ENCODE peak calls at places on chromosomes 16 and 17, in seven cellular contexts. One of them, this sample, is unnamed.

GRCh38 chr17:61587242-61587641 is 3.8 kb downstream of the NACA2 start:
- DNase-seq in effector CD4-positive, alpha-beta T cell: no peak
- DNase-seq in activated T-cell treated with anti-CD3 and anti-CD28 coated beads for 1 hour: no peak
- DNase-seq in fibroblast of pulmonary artery: no peak
- DNase-seq in GM10248: no peak
- DNase-seq in CD4-positive, alpha-beta T cell: no peak
- DNase-seq in stimulated activated CD4-positive, alpha-beta T cell treated with anti-CD3 and anti-CD28 coated beads, Interleukin-15, amount 100 ng/mL, for 24 hours: no peak
- DNase-seq in this sample: no peak

GRCh38 chr17:8713878-8714277 is 30.8 kb downstream of the CCDC42 start:
- DNase-seq in CD4-positive, alpha-beta T cell: no peak
- DNase-seq in GM10248: no peak
- DNase-seq in activated T-cell treated with anti-CD3 and anti-CD28 coated beads for 1 hour: no peak
- DNase-seq in effector CD4-positive, alpha-beta T cell: no peak
- DNase-seq in fibroblast of pulmonary artery: no peak
- DNase-seq in stimulated activated CD4-positive, alpha-beta T cell treated with anti-CD3 and anti-CD28 coated beads, Interleukin-15, amount 100 ng/mL, for 24 hours: no peak
- DNase-seq in this sample: peak

GRCh38 chr16:5377280-5377898 is 279.8 kb upstream of the EEF2KMT start:
- DNase-seq in activated T-cell treated with anti-CD3 and anti-CD28 coated beads for 1 hour: no peak
- DNase-seq in stimulated activated CD4-positive, alpha-beta T cell treated with anti-CD3 and anti-CD28 coated beads, Interleukin-15, amount 100 ng/mL, for 24 hours: no peak
- DNase-seq in CD4-positive, alpha-beta T cell: no peak
- DNase-seq in effector CD4-positive, alpha-beta T cell: no peak
- DNase-seq in fibroblast of pulmonary artery: no peak
- DNase-seq in GM10248: no peak
- DNase-seq in this sample: no peak

GRCh38 chr16:64626771-64627170 is 495.1 kb downstream of the CDH11 start:
- DNase-seq in effector CD4-positive, alpha-beta T cell: no peak
- DNase-seq in stimulated activated CD4-positive, alpha-beta T cell treated with anti-CD3 and anti-CD28 coated beads, Interleukin-15, amount 100 ng/mL, for 24 hours: no peak
- DNase-seq in activated T-cell treated with anti-CD3 and anti-CD28 coated beads for 1 hour: no peak
- DNase-seq in fibroblast of pulmonary artery: no peak
- DNase-seq in GM10248: no peak
- DNase-seq in CD4-positive, alpha-beta T cell: no peak
- DNase-seq in this sample: peak

GRCh38 chr17:41360291-41360995 is 9.2 kb downstream of the KRT33B start:
- DNase-seq in GM10248: no peak
- DNase-seq in effector CD4-positive, alpha-beta T cell: no peak
- DNase-seq in stimulated activated CD4-positive, alpha-beta T cell treated with anti-CD3 and anti-CD28 coated beads, Interleukin-15, amount 100 ng/mL, for 24 hours: no peak
- DNase-seq in activated T-cell treated with anti-CD3 and anti-CD28 coated beads for 1 hour: no peak
- DNase-seq in CD4-positive, alpha-beta T cell: no peak
- DNase-seq in fibroblast of pulmonary artery: peak
- DNase-seq in this sample: peak

GRCh38 chr17:29133146-29133713 is 47.0 kb downstream of the MYO18A start:
- DNase-seq in fibroblast of pulmonary artery: peak
- DNase-seq in effector CD4-positive, alpha-beta T cell: no peak
- DNase-seq in stimulated activated CD4-positive, alpha-beta T cell treated with anti-CD3 and anti-CD28 coated beads, Interleukin-15, amount 100 ng/mL, for 24 hours: no peak
- DNase-seq in activated T-cell treated with anti-CD3 and anti-CD28 coated beads for 1 hour: no peak
- DNase-seq in CD4-positive, alpha-beta T cell: no peak
- DNase-seq in GM10248: no peak
- DNase-seq in this sample: peak

GRCh38 chr16:27600386-27600785 is 50.4 kb downstream of the KATNIP start:
- DNase-seq in effector CD4-positive, alpha-beta T cell: no peak
- DNase-seq in GM10248: no peak
- DNase-seq in fibroblast of pulmonary artery: no peak
- DNase-seq in CD4-positive, alpha-beta T cell: no peak
- DNase-seq in activated T-cell treated with anti-CD3 and anti-CD28 coated beads for 1 hour: no peak
- DNase-seq in stimulated activated CD4-positive, alpha-beta T cell treated with anti-CD3 and anti-CD28 coated beads, Interleukin-15, amount 100 ng/mL, for 24 hours: no peak
- DNase-seq in this sample: peak

GRCh38 chr17:58335779-58336455 is 7.3 kb upstream of the TSPOAP1 start:
- DNase-seq in fibroblast of pulmonary artery: no peak
- DNase-seq in effector CD4-positive, alpha-beta T cell: peak
- DNase-seq in stimulated activated CD4-positive, alpha-beta T cell treated with anti-CD3 and anti-CD28 coated beads, Interleukin-15, amount 100 ng/mL, for 24 hours: peak
- DNase-seq in activated T-cell treated with anti-CD3 and anti-CD28 coated beads for 1 hour: peak
- DNase-seq in CD4-positive, alpha-beta T cell: peak
- DNase-seq in GM10248: peak
- DNase-seq in this sample: peak

GRCh38 chr17:17763734-17764133 is 73.1 kb downstream of the SREBF1 start:
- DNase-seq in activated T-cell treated with anti-CD3 and anti-CD28 coated beads for 1 hour: no peak
- DNase-seq in CD4-positive, alpha-beta T cell: no peak
- DNase-seq in stimulated activated CD4-positive, alpha-beta T cell treated with anti-CD3 and anti-CD28 coated beads, Interleukin-15, amount 100 ng/mL, for 24 hours: no peak
- DNase-seq in fibroblast of pulmonary artery: no peak
- DNase-seq in GM10248: no peak
- DNase-seq in effector CD4-positive, alpha-beta T cell: no peak
- DNase-seq in this sample: no peak

GRCh38 chr17:76561332-76561731 is 21.5 kb downstream of the PRCD start:
- DNase-seq in activated T-cell treated with anti-CD3 and anti-CD28 coated beads for 1 hour: no peak
- DNase-seq in effector CD4-positive, alpha-beta T cell: peak
- DNase-seq in GM10248: no peak
- DNase-seq in CD4-positive, alpha-beta T cell: no peak
- DNase-seq in stimulated activated CD4-positive, alpha-beta T cell treated with anti-CD3 and anti-CD28 coated beads, Interleukin-15, amount 100 ng/mL, for 24 hours: no peak
- DNase-seq in fibroblast of pulmonary artery: no peak
- DNase-seq in this sample: peak

GRCh38 chr16:19654147-19654546 is 63.9 kb downstream of the KNOP1 start:
- DNase-seq in CD4-positive, alpha-beta T cell: no peak
- DNase-seq in fibroblast of pulmonary artery: no peak
- DNase-seq in effector CD4-positive, alpha-beta T cell: no peak
- DNase-seq in GM10248: no peak
- DNase-seq in stimulated activated CD4-positive, alpha-beta T cell treated with anti-CD3 and anti-CD28 coated beads, Interleukin-15, amount 100 ng/mL, for 24 hours: no peak
- DNase-seq in activated T-cell treated with anti-CD3 and anti-CD28 coated beads for 1 hour: no peak
- DNase-seq in this sample: no peak

GRCh38 chr17:40922239-40922638 is 15.2 kb downstream of the KRT23 start:
- DNase-seq in activated T-cell treated with anti-CD3 and anti-CD28 coated beads for 1 hour: no peak
- DNase-seq in effector CD4-positive, alpha-beta T cell: no peak
- DNase-seq in GM10248: no peak
- DNase-seq in fibroblast of pulmonary artery: peak
- DNase-seq in stimulated activated CD4-positive, alpha-beta T cell treated with anti-CD3 and anti-CD28 coated beads, Interleukin-15, amount 100 ng/mL, for 24 hours: no peak
- DNase-seq in CD4-positive, alpha-beta T cell: no peak
- DNase-seq in this sample: peak

GRCh38 chr16:55466209-55466608 is 12.8 kb upstream of the MMP2 start:
- DNase-seq in activated T-cell treated with anti-CD3 and anti-CD28 coated beads for 1 hour: no peak
- DNase-seq in stimulated activated CD4-positive, alpha-beta T cell treated with anti-CD3 and anti-CD28 coated beads, Interleukin-15, amount 100 ng/mL, for 24 hours: no peak
- DNase-seq in fibroblast of pulmonary artery: no peak
- DNase-seq in GM10248: no peak
- DNase-seq in effector CD4-positive, alpha-beta T cell: no peak
- DNase-seq in CD4-positive, alpha-beta T cell: no peak
- DNase-seq in this sample: no peak

GRCh38 chr17:50218771-50219315 is 17.4 kb upstream of the COL1A1 start:
- DNase-seq in CD4-positive, alpha-beta T cell: no peak
- DNase-seq in activated T-cell treated with anti-CD3 and anti-CD28 coated beads for 1 hour: no peak
- DNase-seq in fibroblast of pulmonary artery: peak
- DNase-seq in effector CD4-positive, alpha-beta T cell: no peak
- DNase-seq in stimulated activated CD4-positive, alpha-beta T cell treated with anti-CD3 and anti-CD28 coated beads, Interleukin-15, amount 100 ng/mL, for 24 hours: no peak
- DNase-seq in GM10248: peak
- DNase-seq in this sample: peak

GRCh38 chr16:48184681-48185080 is 28.9 kb upstream of the ABCC12 start:
- DNase-seq in effector CD4-positive, alpha-beta T cell: no peak
- DNase-seq in stimulated activated CD4-positive, alpha-beta T cell treated with anti-CD3 and anti-CD28 coated beads, Interleukin-15, amount 100 ng/mL, for 24 hours: no peak
- DNase-seq in CD4-positive, alpha-beta T cell: no peak
- DNase-seq in activated T-cell treated with anti-CD3 and anti-CD28 coated beads for 1 hour: no peak
- DNase-seq in fibroblast of pulmonary artery: no peak
- DNase-seq in GM10248: no peak
- DNase-seq in this sample: no peak

GRCh38 chr16:53881371-53881770 is 177.4 kb downstream of the FTO start:
- DNase-seq in activated T-cell treated with anti-CD3 and anti-CD28 coated beads for 1 hour: no peak
- DNase-seq in fibroblast of pulmonary artery: peak
- DNase-seq in stimulated activated CD4-positive, alpha-beta T cell treated with anti-CD3 and anti-CD28 coated beads, Interleukin-15, amount 100 ng/mL, for 24 hours: no peak
- DNase-seq in effector CD4-positive, alpha-beta T cell: no peak
- DNase-seq in CD4-positive, alpha-beta T cell: no peak
- DNase-seq in GM10248: no peak
- DNase-seq in this sample: peak

GRCh38 chr16:86891121-86891520 is 312.8 kb downstream of the FOXL1 start:
- DNase-seq in activated T-cell treated with anti-CD3 and anti-CD28 coated beads for 1 hour: no peak
- DNase-seq in fibroblast of pulmonary artery: no peak
- DNase-seq in GM10248: no peak
- DNase-seq in effector CD4-positive, alpha-beta T cell: no peak
- DNase-seq in CD4-positive, alpha-beta T cell: no peak
- DNase-seq in stimulated activated CD4-positive, alpha-beta T cell treated with anti-CD3 and anti-CD28 coated beads, Interleukin-15, amount 100 ng/mL, for 24 hours: no peak
- DNase-seq in this sample: no peak

GRCh38 chr17:58630883-58631522 is 60.8 kb downstream of the TEX14 start:
- DNase-seq in activated T-cell treated with anti-CD3 and anti-CD28 coated beads for 1 hour: no peak
- DNase-seq in effector CD4-positive, alpha-beta T cell: no peak
- DNase-seq in CD4-positive, alpha-beta T cell: no peak
- DNase-seq in stimulated activated CD4-positive, alpha-beta T cell treated with anti-CD3 and anti-CD28 coated beads, Interleukin-15, amount 100 ng/mL, for 24 hours: peak
- DNase-seq in fibroblast of pulmonary artery: no peak
- DNase-seq in GM10248: no peak
- DNase-seq in this sample: no peak

GRCh38 chr17:63437287-63438091 is 8.6 kb downstream of the CYB561 start:
- DNase-seq in stimulated activated CD4-positive, alpha-beta T cell treated with anti-CD3 and anti-CD28 coated beads, Interleukin-15, amount 100 ng/mL, for 24 hours: no peak
- DNase-seq in activated T-cell treated with anti-CD3 and anti-CD28 coated beads for 1 hour: no peak
- DNase-seq in CD4-positive, alpha-beta T cell: no peak
- DNase-seq in effector CD4-positive, alpha-beta T cell: no peak
- DNase-seq in fibroblast of pulmonary artery: no peak
- DNase-seq in GM10248: no peak
- DNase-seq in this sample: no peak

GRCh38 chr17:27588354-27588753 is 42.6 kb upstream of the LGALS9 start:
- DNase-seq in GM10248: no peak
- DNase-seq in effector CD4-positive, alpha-beta T cell: no peak
- DNase-seq in stimulated activated CD4-positive, alpha-beta T cell treated with anti-CD3 and anti-CD28 coated beads, Interleukin-15, amount 100 ng/mL, for 24 hours: no peak
- DNase-seq in CD4-positive, alpha-beta T cell: no peak
- DNase-seq in fibroblast of pulmonary artery: no peak
- DNase-seq in activated T-cell treated with anti-CD3 and anti-CD28 coated beads for 1 hour: no peak
- DNase-seq in this sample: no peak

GRCh38 chr16:10923650-10924214 is 18.5 kb downstream of the DEXI start:
- DNase-seq in stimulated activated CD4-positive, alpha-beta T cell treated with anti-CD3 and anti-CD28 coated beads, Interleukin-15, amount 100 ng/mL, for 24 hours: no peak
- DNase-seq in activated T-cell treated with anti-CD3 and anti-CD28 coated beads for 1 hour: no peak
- DNase-seq in fibroblast of pulmonary artery: no peak
- DNase-seq in GM10248: no peak
- DNase-seq in effector CD4-positive, alpha-beta T cell: no peak
- DNase-seq in CD4-positive, alpha-beta T cell: no peak
- DNase-seq in this sample: no peak

GRCh38 chr17:58330997-58331814 is 2.6 kb upstream of the TSPOAP1 start:
- DNase-seq in effector CD4-positive, alpha-beta T cell: peak
- DNase-seq in fibroblast of pulmonary artery: no peak
- DNase-seq in activated T-cell treated with anti-CD3 and anti-CD28 coated beads for 1 hour: peak
- DNase-seq in CD4-positive, alpha-beta T cell: peak
- DNase-seq in GM10248: no peak
- DNase-seq in stimulated activated CD4-positive, alpha-beta T cell treated with anti-CD3 and anti-CD28 coated beads, Interleukin-15, amount 100 ng/mL, for 24 hours: peak
- DNase-seq in this sample: peak

GRCh38 chr16:27311897-27312303 is 1.9 kb upstream of the IL4R start:
- DNase-seq in CD4-positive, alpha-beta T cell: no peak
- DNase-seq in effector CD4-positive, alpha-beta T cell: no peak
- DNase-seq in fibroblast of pulmonary artery: no peak
- DNase-seq in GM10248: no peak
- DNase-seq in stimulated activated CD4-positive, alpha-beta T cell treated with anti-CD3 and anti-CD28 coated beads, Interleukin-15, amount 100 ng/mL, for 24 hours: no peak
- DNase-seq in activated T-cell treated with anti-CD3 and anti-CD28 coated beads for 1 hour: no peak
- DNase-seq in this sample: no peak

GRCh38 chr17:7367918-7368596 is 12.8 kb upstream of the TNK1 start:
- DNase-seq in stimulated activated CD4-positive, alpha-beta T cell treated with anti-CD3 and anti-CD28 coated beads, Interleukin-15, amount 100 ng/mL, for 24 hours: no peak
- DNase-seq in activated T-cell treated with anti-CD3 and anti-CD28 coated beads for 1 hour: no peak
- DNase-seq in CD4-positive, alpha-beta T cell: no peak
- DNase-seq in effector CD4-positive, alpha-beta T cell: no peak
- DNase-seq in fibroblast of pulmonary artery: no peak
- DNase-seq in GM10248: no peak
- DNase-seq in this sample: no peak

GRCh38 chr17:1122681-1123396 is 56.9 kb downstream of the ABR start:
- DNase-seq in stimulated activated CD4-positive, alpha-beta T cell treated with anti-CD3 and anti-CD28 coated beads, Interleukin-15, amount 100 ng/mL, for 24 hours: peak
- DNase-seq in CD4-positive, alpha-beta T cell: peak
- DNase-seq in fibroblast of pulmonary artery: peak
- DNase-seq in activated T-cell treated with anti-CD3 and anti-CD28 coated beads for 1 hour: peak
- DNase-seq in effector CD4-positive, alpha-beta T cell: peak
- DNase-seq in GM10248: peak
- DNase-seq in this sample: peak

GRCh38 chr17:45812102-45812501 is 28.0 kb downstream of the CRHR1 start:
- DNase-seq in fibroblast of pulmonary artery: peak
- DNase-seq in effector CD4-positive, alpha-beta T cell: no peak
- DNase-seq in GM10248: no peak
- DNase-seq in activated T-cell treated with anti-CD3 and anti-CD28 coated beads for 1 hour: no peak
- DNase-seq in stimulated activated CD4-positive, alpha-beta T cell treated with anti-CD3 and anti-CD28 coated beads, Interleukin-15, amount 100 ng/mL, for 24 hours: no peak
- DNase-seq in CD4-positive, alpha-beta T cell: no peak
- DNase-seq in this sample: peak

GRCh38 chr17:1577186-1577585 is 14.6 kb upstream of the PITPNA start:
- DNase-seq in effector CD4-positive, alpha-beta T cell: no peak
- DNase-seq in activated T-cell treated with anti-CD3 and anti-CD28 coated beads for 1 hour: no peak
- DNase-seq in GM10248: peak
- DNase-seq in stimulated activated CD4-positive, alpha-beta T cell treated with anti-CD3 and anti-CD28 coated beads, Interleukin-15, amount 100 ng/mL, for 24 hours: no peak
- DNase-seq in fibroblast of pulmonary artery: peak
- DNase-seq in CD4-positive, alpha-beta T cell: no peak
- DNase-seq in this sample: peak

GRCh38 chr17:1870592-1870991 is 40.8 kb downstream of the RPA1 start:
- DNase-seq in stimulated activated CD4-positive, alpha-beta T cell treated with anti-CD3 and anti-CD28 coated beads, Interleukin-15, amount 100 ng/mL, for 24 hours: no peak
- DNase-seq in fibroblast of pulmonary artery: no peak
- DNase-seq in CD4-positive, alpha-beta T cell: no peak
- DNase-seq in GM10248: no peak
- DNase-seq in effector CD4-positive, alpha-beta T cell: no peak
- DNase-seq in activated T-cell treated with anti-CD3 and anti-CD28 coated beads for 1 hour: no peak
- DNase-seq in this sample: no peak

GRCh38 chr16:46568472-46569230 is 52.5 kb downstream of the SHCBP1 start:
- DNase-seq in fibroblast of pulmonary artery: no peak
- DNase-seq in activated T-cell treated with anti-CD3 and anti-CD28 coated beads for 1 hour: no peak
- DNase-seq in CD4-positive, alpha-beta T cell: no peak
- DNase-seq in GM10248: no peak
- DNase-seq in effector CD4-positive, alpha-beta T cell: no peak
- DNase-seq in stimulated activated CD4-positive, alpha-beta T cell treated with anti-CD3 and anti-CD28 coated beads, Interleukin-15, amount 100 ng/mL, for 24 hours: no peak
- DNase-seq in this sample: no peak

GRCh38 chr16:50323335-50324011 is 45.3 kb downstream of the BRD7 start:
- DNase-seq in effector CD4-positive, alpha-beta T cell: no peak
- DNase-seq in GM10248: no peak
- DNase-seq in fibroblast of pulmonary artery: peak
- DNase-seq in CD4-positive, alpha-beta T cell: no peak
- DNase-seq in activated T-cell treated with anti-CD3 and anti-CD28 coated beads for 1 hour: no peak
- DNase-seq in stimulated activated CD4-positive, alpha-beta T cell treated with anti-CD3 and anti-CD28 coated beads, Interleukin-15, amount 100 ng/mL, for 24 hours: no peak
- DNase-seq in this sample: peak

GRCh38 chr17:76982408-76983074 is 114.3 kb downstream of the MGAT5B start:
- DNase-seq in activated T-cell treated with anti-CD3 and anti-CD28 coated beads for 1 hour: peak
- DNase-seq in effector CD4-positive, alpha-beta T cell: no peak
- DNase-seq in fibroblast of pulmonary artery: no peak
- DNase-seq in GM10248: no peak
- DNase-seq in stimulated activated CD4-positive, alpha-beta T cell treated with anti-CD3 and anti-CD28 coated beads, Interleukin-15, amount 100 ng/mL, for 24 hours: no peak
- DNase-seq in CD4-positive, alpha-beta T cell: peak
- DNase-seq in this sample: no peak

GRCh38 chr17:17819561-17819995 is 17.2 kb downstream of the SREBF1 start:
- DNase-seq in fibroblast of pulmonary artery: peak
- DNase-seq in CD4-positive, alpha-beta T cell: peak
- DNase-seq in activated T-cell treated with anti-CD3 and anti-CD28 coated beads for 1 hour: peak
- DNase-seq in stimulated activated CD4-positive, alpha-beta T cell treated with anti-CD3 and anti-CD28 coated beads, Interleukin-15, amount 100 ng/mL, for 24 hours: peak
- DNase-seq in effector CD4-positive, alpha-beta T cell: peak
- DNase-seq in GM10248: peak
- DNase-seq in this sample: peak

GRCh38 chr16:85673529-85674417 is 15.0 kb downstream of the GINS2 start:
- DNase-seq in activated T-cell treated with anti-CD3 and anti-CD28 coated beads for 1 hour: no peak
- DNase-seq in fibroblast of pulmonary artery: peak
- DNase-seq in effector CD4-positive, alpha-beta T cell: no peak
- DNase-seq in stimulated activated CD4-positive, alpha-beta T cell treated with anti-CD3 and anti-CD28 coated beads, Interleukin-15, amount 100 ng/mL, for 24 hours: no peak
- DNase-seq in CD4-positive, alpha-beta T cell: no peak
- DNase-seq in GM10248: no peak
- DNase-seq in this sample: peak

GRCh38 chr17:2336215-2337151 is at the start of gene TSR1:
- DNase-seq in effector CD4-positive, alpha-beta T cell: peak
- DNase-seq in stimulated activated CD4-positive, alpha-beta T cell treated with anti-CD3 and anti-CD28 coated beads, Interleukin-15, amount 100 ng/mL, for 24 hours: peak
- DNase-seq in GM10248: peak
- DNase-seq in fibroblast of pulmonary artery: peak
- DNase-seq in CD4-positive, alpha-beta T cell: peak
- DNase-seq in activated T-cell treated with anti-CD3 and anti-CD28 coated beads for 1 hour: peak
- DNase-seq in this sample: peak

GRCh38 chr17:72187544-72187943 is 66.7 kb downstream of the SOX9 start:
- DNase-seq in GM10248: no peak
- DNase-seq in fibroblast of pulmonary artery: peak
- DNase-seq in stimulated activated CD4-positive, alpha-beta T cell treated with anti-CD3 and anti-CD28 coated beads, Interleukin-15, amount 100 ng/mL, for 24 hours: no peak
- DNase-seq in CD4-positive, alpha-beta T cell: no peak
- DNase-seq in activated T-cell treated with anti-CD3 and anti-CD28 coated beads for 1 hour: no peak
- DNase-seq in effector CD4-positive, alpha-beta T cell: no peak
- DNase-seq in this sample: no peak

GRCh38 chr17:5871666-5872065 is 198.5 kb upstream of the WSCD1 start:
- DNase-seq in stimulated activated CD4-positive, alpha-beta T cell treated with anti-CD3 and anti-CD28 coated beads, Interleukin-15, amount 100 ng/mL, for 24 hours: no peak
- DNase-seq in GM10248: no peak
- DNase-seq in fibroblast of pulmonary artery: no peak
- DNase-seq in effector CD4-positive, alpha-beta T cell: no peak
- DNase-seq in CD4-positive, alpha-beta T cell: no peak
- DNase-seq in activated T-cell treated with anti-CD3 and anti-CD28 coated beads for 1 hour: no peak
- DNase-seq in this sample: no peak

GRCh38 chr17:55458977-55459376 is 37.3 kb upstream of the MMD start:
- DNase-seq in GM10248: peak
- DNase-seq in stimulated activated CD4-positive, alpha-beta T cell treated with anti-CD3 and anti-CD28 coated beads, Interleukin-15, amount 100 ng/mL, for 24 hours: peak
- DNase-seq in activated T-cell treated with anti-CD3 and anti-CD28 coated beads for 1 hour: no peak
- DNase-seq in fibroblast of pulmonary artery: peak
- DNase-seq in CD4-positive, alpha-beta T cell: no peak
- DNase-seq in effector CD4-positive, alpha-beta T cell: no peak
- DNase-seq in this sample: peak

This sample was measured in amniotic epithelial cell.